ENCODE peak calls at places on chromosomes 13 and 19, in nine cellular contexts. L is effector memory CD8-positive, alpha-beta T cell; N is ureter; E is HepG2; Z is astrocyte of the hippocampus; I is AML-193; Q is hypothalamus; J is neural crest cell; S is amniotic stem cell. K is an unnamed sample.

GRCh38 chr19:49850221-49850486 is 805 bp upstream of the PTOV1 start:
- DNase-seq in Z (no peak), L (no peak), E (no peak), I (no peak), Q (no peak), J (no peak), S (no peak), N (no peak), K (no peak)

GRCh38 chr13:45278096-45278645 is 62.8 kb downstream of the TPT1 start:
- DNase-seq in Z (no peak), Q (no peak), J (no peak), L (no peak), S (no peak), I (no peak), N (no peak), E (no peak), K (no peak)

GRCh38 chr13:93244918-93245280 is 18.3 kb downstream of the GPC6 start:
- DNase-seq in S (no peak), J (no peak), L (no peak), Z (peak), E (no peak), Q (no peak), I (no peak), N (no peak), K (no peak)

GRCh38 chr19:6092329-6093286 is 17.7 kb downstream of the RFX2 start:
- DNase-seq in N (peak), Z (peak), Q (peak), E (peak), S (peak), L (no peak), I (no peak), J (peak), K (peak)

GRCh38 chr19:55358943-55359908 is 3.8 kb downstream of the GARIN5B start:
- DNase-seq in L (no peak), E (no peak), I (no peak), Q (no peak), Z (no peak), S (no peak), N (no peak), J (no peak), K (no peak)

GRCh38 chr19:8241646-8242045 is 32.5 kb downstream of the CERS4 start:
- DNase-seq in I (no peak), J (no peak), Z (no peak), S (no peak), N (no peak), E (no peak), Q (no peak), L (no peak), K (no peak)

GRCh38 chr13:112902669-112903068 is 66.3 kb upstream of the MCF2L start:
- DNase-seq in I (no peak), S (no peak), L (no peak), Q (no peak), N (no peak), E (no peak), Z (no peak), J (no peak), K (no peak)

GRCh38 chr13:27997904-27998522 is 9.5 kb upstream of the URAD start:
- DNase-seq in Q (no peak), J (peak), Z (peak), I (peak), E (peak), L (no peak), S (no peak), N (no peak), K (no peak)

GRCh38 chr13:40328091-40328490 is 338.4 kb downstream of the FOXO1 start:
- DNase-seq in L (no peak), J (no peak), N (no peak), I (no peak), S (no peak), E (no peak), Q (no peak), Z (no peak), K (no peak)

GRCh38 chr13:41345921-41346589 is 35.0 kb downstream of the NAA16 start:
- DNase-seq in N (no peak), Q (no peak), L (no peak), I (no peak), S (no peak), Z (no peak), E (no peak), J (no peak), K (no peak)

GRCh38 chr13:84297246-84297645 is 415.0 kb upstream of the SLITRK1 start:
- DNase-seq in Q (no peak), N (no peak), I (no peak), Z (no peak), E (no peak), S (no peak), J (no peak), L (no peak), K (no peak)

GRCh38 chr19:19372656-19373416 is 32.6 kb upstream of the GATAD2A start:
- DNase-seq in J (no peak), I (peak), Q (no peak), Z (no peak), L (peak), E (peak), N (peak), S (no peak), K (peak)

GRCh38 chr19:2097330-2098327 is 914 bp downstream of the IZUMO4 start:
- DNase-seq in L (peak), N (no peak), J (no peak), E (no peak), I (no peak), Z (no peak), Q (no peak), S (no peak), K (no peak)

GRCh38 chr19:33731886-33732285 is 64.8 kb upstream of the KCTD15 start:
- DNase-seq in L (no peak), I (no peak), S (no peak), J (no peak), N (no peak), Q (no peak), E (no peak), Z (no peak), K (no peak)

GRCh38 chr19:29367701-29368306 is 154.9 kb upstream of the UQCRFS1 start:
- DNase-seq in N (no peak), Z (no peak), I (no peak), S (no peak), L (no peak), Q (no peak), J (no peak), E (no peak), K (no peak)

GRCh38 chr19:36916991-36917390 is 859 bp downstream of the ZNF568 start:
- DNase-seq in J (no peak), I (no peak), S (no peak), E (no peak), Q (peak), Z (peak), N (no peak), L (no peak), K (no peak)

GRCh38 chr13:30047154-30047874 is 196.9 kb upstream of the UBL3 start:
- DNase-seq in Z (peak), L (peak), Q (no peak), J (no peak), I (no peak), S (no peak), E (no peak), N (no peak), K (no peak)

GRCh38 chr19:1106841-1107654 is 3.3 kb downstream of the GPX4 start:
- DNase-seq in E (peak), I (peak), S (no peak), J (no peak), Z (no peak), N (no peak), Q (no peak), L (no peak), K (no peak)

GRCh38 chr13:26956532-26957142 is 196.1 kb upstream of the GPR12 start:
- DNase-seq in Q (no peak), E (no peak), N (no peak), Z (no peak), I (no peak), L (no peak), S (no peak), J (no peak), K (no peak)

GRCh38 chr13:53189162-53189561 is 160.5 kb downstream of the OLFM4 start:
- DNase-seq in I (no peak), E (no peak), Z (no peak), J (no peak), L (no peak), N (no peak), S (no peak), Q (no peak), K (no peak)

GRCh38 chr13:20359335-20359734 is 127.2 kb upstream of the GJB6 start:
- DNase-seq in Z (peak), E (peak), Q (no peak), N (no peak), L (no peak), S (peak), J (no peak), I (no peak), K (no peak)

GRCh38 chr13:99847318-99847750 is 124.2 kb downstream of the ZIC5 start:
- DNase-seq in J (no peak), N (no peak), I (no peak), Z (no peak), E (no peak), L (no peak), Q (no peak), S (no peak), K (no peak)